ENCODE peak calls at places on chromosomes 6 and 20, in five cellular contexts. One of them, this sample, is unnamed.

GRCh38 chr6:108463789-108464188 is 96.9 kb upstream of the FOXO3 start:
- DNase-seq in fibroblast of pulmonary artery: peak; percentile 41
- DNase-seq in LHCN-M2: no peak
- DNase-seq in GM18507: no peak
- DNase-seq in NCI-H1092 treated with DMSO at 0.1 percent for 48 hours: no peak
- DNase-seq in this sample: no peak

GRCh38 chr6:107511410-107512070 is 21.6 kb downstream of the SOBP start:
- DNase-seq in fibroblast of pulmonary artery: no peak
- DNase-seq in LHCN-M2: no peak
- DNase-seq in GM18507: no peak
- DNase-seq in NCI-H1092 treated with DMSO at 0.1 percent for 48 hours: no peak
- DNase-seq in this sample: no peak

GRCh38 chr6:149990109-149990671 is 26.4 kb downstream of the ULBP1 start:
- DNase-seq in fibroblast of pulmonary artery: no peak
- DNase-seq in LHCN-M2: no peak
- DNase-seq in GM18507: no peak
- DNase-seq in NCI-H1092 treated with DMSO at 0.1 percent for 48 hours: no peak
- DNase-seq in this sample: no peak

GRCh38 chr6:35596448-35597442 is 84.0 kb upstream of the TULP1 start:
- DNase-seq in fibroblast of pulmonary artery: peak; percentile 87
- DNase-seq in LHCN-M2: peak; percentile 91
- DNase-seq in GM18507: no peak
- DNase-seq in NCI-H1092 treated with DMSO at 0.1 percent for 48 hours: no peak
- DNase-seq in this sample: no peak

GRCh38 chr6:25942561-25943147 is 12.2 kb upstream of the SLC17A2 start:
- DNase-seq in fibroblast of pulmonary artery: peak; percentile 74
- DNase-seq in LHCN-M2: no peak
- DNase-seq in GM18507: peak; percentile 15
- DNase-seq in NCI-H1092 treated with DMSO at 0.1 percent for 48 hours: peak; percentile 29
- DNase-seq in this sample: no peak

GRCh38 chr20:40986774-40987173 is 41.8 kb upstream of the TOP1 start:
- DNase-seq in fibroblast of pulmonary artery: no peak
- DNase-seq in LHCN-M2: no peak
- DNase-seq in GM18507: no peak
- DNase-seq in NCI-H1092 treated with DMSO at 0.1 percent for 48 hours: no peak
- DNase-seq in this sample: no peak

GRCh38 chr20:17873410-17874270 is 95.0 kb downstream of the SNX5 start:
- DNase-seq in fibroblast of pulmonary artery: peak; percentile 93
- DNase-seq in LHCN-M2: peak; percentile 62
- DNase-seq in GM18507: no peak
- DNase-seq in NCI-H1092 treated with DMSO at 0.1 percent for 48 hours: peak; percentile 75
- DNase-seq in this sample: peak; percentile 92

GRCh38 chr6:134123666-134124208 is 71.3 kb upstream of the SLC2A12 start:
- DNase-seq in fibroblast of pulmonary artery: peak; percentile 88
- DNase-seq in LHCN-M2: peak; percentile 85
- DNase-seq in GM18507: no peak
- DNase-seq in NCI-H1092 treated with DMSO at 0.1 percent for 48 hours: peak; percentile 56
- DNase-seq in this sample: no peak

GRCh38 chr20:1702288-1702687 is 44.7 kb upstream of the SIRPG start:
- DNase-seq in fibroblast of pulmonary artery: no peak
- DNase-seq in LHCN-M2: peak; percentile 60
- DNase-seq in GM18507: no peak
- DNase-seq in NCI-H1092 treated with DMSO at 0.1 percent for 48 hours: no peak
- DNase-seq in this sample: no peak

GRCh38 chr6:21750479-21751018 is 157.0 kb downstream of the SOX4 start:
- DNase-seq in fibroblast of pulmonary artery: no peak
- DNase-seq in LHCN-M2: no peak
- DNase-seq in GM18507: no peak
- DNase-seq in NCI-H1092 treated with DMSO at 0.1 percent for 48 hours: peak; percentile 30
- DNase-seq in this sample: no peak

GRCh38 chr6:11766056-11766455 is 12.5 kb downstream of the ADTRP start:
- DNase-seq in fibroblast of pulmonary artery: peak; percentile 33
- DNase-seq in LHCN-M2: no peak
- DNase-seq in GM18507: no peak
- DNase-seq in NCI-H1092 treated with DMSO at 0.1 percent for 48 hours: no peak
- DNase-seq in this sample: no peak

GRCh38 chr20:24787621-24788020 is 161.4 kb upstream of the CST7 start:
- DNase-seq in fibroblast of pulmonary artery: no peak
- DNase-seq in LHCN-M2: no peak
- DNase-seq in GM18507: no peak
- DNase-seq in NCI-H1092 treated with DMSO at 0.1 percent for 48 hours: no peak
- DNase-seq in this sample: no peak

GRCh38 chr6:56036911-56037310 is 161.5 kb upstream of the BMP5 start:
- DNase-seq in fibroblast of pulmonary artery: no peak
- DNase-seq in LHCN-M2: peak; percentile 59
- DNase-seq in GM18507: no peak
- DNase-seq in NCI-H1092 treated with DMSO at 0.1 percent for 48 hours: no peak
- DNase-seq in this sample: no peak

GRCh38 chr6:47655719-47656595 is 42.4 kb upstream of the ADGRF4 start:
- DNase-seq in fibroblast of pulmonary artery: peak; percentile 53
- DNase-seq in LHCN-M2: peak; percentile 65
- DNase-seq in GM18507: no peak
- DNase-seq in NCI-H1092 treated with DMSO at 0.1 percent for 48 hours: no peak
- DNase-seq in this sample: no peak

GRCh38 chr6:37354526-37355384 is 972 bp downstream of the RNF8 start:
- DNase-seq in fibroblast of pulmonary artery: no peak
- DNase-seq in LHCN-M2: peak; percentile 16
- DNase-seq in GM18507: peak; percentile 22
- DNase-seq in NCI-H1092 treated with DMSO at 0.1 percent for 48 hours: no peak
- DNase-seq in this sample: peak; percentile 86

GRCh38 chr20:47418061-47418616 is 61.6 kb upstream of the ZMYND8 start:
- DNase-seq in fibroblast of pulmonary artery: no peak
- DNase-seq in LHCN-M2: no peak
- DNase-seq in GM18507: no peak
- DNase-seq in NCI-H1092 treated with DMSO at 0.1 percent for 48 hours: no peak
- DNase-seq in this sample: no peak